ENCODE peak calls at places on chromosomes 12 and 14, in five cellular contexts. M is fibroblast of mammary gland; L is adrenal gland; K is ovary; N is activated naive CD4-positive, alpha-beta T cell treated with anti-CD3 and anti-CD28 coated beads, Interleukin-2, amount 10 ng/mL, durations not matched to agents 7 days and 5 days. J is an unnamed sample.

GRCh38 chr14:50862171-50862570 is 9.7 kb upstream of the ABHD12B start:
- DNase-seq in M (no peak), L (no peak), K (no peak), N (no peak), J (no peak)

GRCh38 chr14:51328942-51329350 is 88.9 kb downstream of the TMX1 start:
- DNase-seq in M (peak; percentile 86), L (no peak), K (no peak), N (no peak), J (no peak)

GRCh38 chr14:24425704-24426103 is 3.8 kb downstream of the CBLN3 start:
- DNase-seq in M (peak; percentile 90), L (peak; percentile 33), K (no peak), N (no peak), J (no peak)

GRCh38 chr12:49188205-49188915 is 520 bp downstream of the TUBA1A start:
- DNase-seq in M (peak; percentile 69), L (peak; percentile 78), K (peak; percentile 83), N (peak; percentile 90), J (peak; percentile 89)

GRCh38 chr14:32933623-32933942 is 5.1 kb upstream of the NPAS3 start:
- DNase-seq in M (peak; percentile 42), L (no peak), K (no peak), N (no peak), J (no peak)

GRCh38 chr14:20848316-20848954 is 42.8 kb upstream of the RNASE3 start:
- DNase-seq in M (peak; percentile 72), L (no peak), K (no peak), N (no peak), J (no peak)

GRCh38 chr14:50675597-50675996 is 7.5 kb upstream of the SAV1 start:
- DNase-seq in M (no peak), L (no peak), K (no peak), N (no peak), J (no peak)

GRCh38 chr12:3920378-3921141 is 47.4 kb upstream of the PARP11 start:
- DNase-seq in M (no peak), L (peak; percentile 44), K (no peak), N (no peak), J (no peak)

GRCh38 chr12:83057436-83057835 is 370.7 kb downstream of the TMTC2 start:
- DNase-seq in M (no peak), L (no peak), K (no peak), N (no peak), J (no peak)

GRCh38 chr12:52890417-52890816 is 14.5 kb downstream of the KRT8 start:
- DNase-seq in M (no peak), L (no peak), K (no peak), N (no peak), J (no peak)

GRCh38 chr12:117010693-117011451 is 88.3 kb downstream of the TESC start:
- DNase-seq in M (peak; percentile 70), L (no peak), K (no peak), N (no peak), J (no peak)

GRCh38 chr14:101086926-101087325 is 183.4 kb upstream of the RTL1 start:
- DNase-seq in M (no peak), L (no peak), K (no peak), N (no peak), J (no peak)

J was measured in colonic mucosa.